ENCODE peak calls at places on chromosomes 11 and 22, in six cellular contexts. R, U, Z, K, L and N are unnamed samples. For H3K27me3, the result is how much of the 10 kb centered on the place peaks cover.

GRCh38 chr11:69842746-69843528 is 23.7 kb upstream of the FGF3 start:
- DNase-seq in R (no peak), U (no peak), Z (no peak), K (no peak), L (no peak), N (no peak)

GRCh38 chr22:17734197-17734596 is 40.1 kb downstream of the BID start:
- DNase-seq in R (no peak), U (no peak), Z (no peak), K (no peak), L (peak), N (no peak)

GRCh38 chr22:49705631-49706352 is 121.9 kb downstream of the BRD1 start:
- DNase-seq in R (no peak), U (no peak), Z (no peak), K (no peak), L (no peak), N (no peak)

GRCh38 chr11:111452146-111452545 is 60.0 kb downstream of the BTG4 start:
- DNase-seq in R (no peak), U (no peak), Z (no peak), K (no peak), L (no peak), N (no peak)

GRCh38 chr11:15801616-15802015 is 554.7 kb downstream of the SOX6 start:
- DNase-seq in R (no peak), U (no peak), Z (no peak), K (no peak), L (no peak), N (no peak)

GRCh38 chr11:59173964-59174663 is 2.2 kb downstream of the DTX4 start:
- DNase-seq in R (no peak), U (no peak), Z (no peak), K (peak), L (peak), N (no peak)

GRCh38 chr22:31084811-31085492 is 3.8 kb downstream of the SMTN start:
- DNase-seq in R (peak), U (peak), Z (peak), K (peak), L (peak), N (no peak)

GRCh38 chr11:130029137-130029536 is 26.5 kb upstream of the PRDM10 start:
- DNase-seq in R (no peak), U (no peak), Z (no peak), K (peak), L (peak), N (no peak)

GRCh38 chr11:2517016-2517385 is 72.2 kb downstream of the KCNQ1 start:
- DNase-seq in R (no peak), U (no peak), Z (peak), K (no peak), L (no peak), N (no peak)

GRCh38 chr11:115939726-115940421 is 435.7 kb upstream of the CADM1 start:
- DNase-seq in R (no peak), U (no peak), Z (no peak), K (no peak), L (no peak), N (no peak)

GRCh38 chr11:36109850-36110606 is 166.2 kb downstream of the LDLRAD3 start:
- DNase-seq in R (no peak), U (no peak), Z (no peak), K (peak), L (no peak), N (no peak)

GRCh38 chr11:109423114-109423859 is 1.3 kb downstream of the C11orf87 start:
- DNase-seq in R (no peak), U (no peak), Z (no peak), K (peak), L (peak), N (no peak)

GRCh38 chr11:72776844-72777754 is 16.7 kb downstream of the STARD10 start:
- DNase-seq in R (no peak), U (no peak), Z (no peak), K (no peak), L (no peak), N (no peak)

GRCh38 chr11:57131080-57131790 is 50.5 kb upstream of the LRRC55 start:
- DNase-seq in R (no peak), U (no peak), Z (no peak), K (peak), L (peak), N (no peak)

GRCh38 chr22:44363214-44363979 is 50.6 kb upstream of the SHISAL1 start:
- DNase-seq in R (peak), U (peak), Z (peak), K (no peak), L (peak), N (peak)

GRCh38 chr11:118634435-118635236 is 27.2 kb downstream of the PHLDB1 start:
- DNase-seq in R (no peak), U (no peak), Z (peak), K (peak), L (peak), N (no peak)

GRCh38 chr22:26047920-26048319 is 121.3 kb upstream of the SEZ6L start:
- DNase-seq in R (no peak), U (no peak), Z (no peak), K (no peak), L (no peak), N (no peak)

GRCh38 chr11:20131744-20132666 is 28.3 kb downstream of the DBX1 start:
- DNase-seq in R (peak), U (peak), Z (peak), K (peak), L (peak), N (no peak)

GRCh38 chr11:57427692-57428082 is 766 bp upstream of the SLC43A3 start:
- DNase-seq in R (no peak), U (peak), Z (no peak), K (no peak), L (peak), N (no peak)

GRCh38 chr11:61694971-61695706 is 14.9 kb downstream of the DAGLA start:
- DNase-seq in R (no peak), U (peak), Z (no peak), K (peak), L (no peak), N (no peak)

GRCh38 chr11:74319139-74319538 is 7.7 kb upstream of the P4HA3 start:
- DNase-seq in R (no peak), U (no peak), Z (no peak), K (no peak), L (peak), N (peak)

GRCh38 chr11:97770570-97770969 is 1250.2 kb upstream of the CNTN5 start:
- DNase-seq in R (no peak), U (no peak), Z (no peak), K (no peak), L (no peak), N (no peak)

GRCh38 chr11:93541884-93542752 is 1.1 kb downstream of the SMCO4 start:
- DNase-seq in R (no peak), U (peak), Z (peak), K (peak), L (peak), N (no peak)

GRCh38 chr11:48005133-48005532 is 24.8 kb downstream of the PTPRJ start:
- DNase-seq in R (no peak), U (no peak), Z (no peak), K (no peak), L (peak), N (no peak)

GRCh38 chr11:69382131-69383128 is 88.5 kb downstream of the MYEOV start:
- DNase-seq in R (no peak), U (peak), Z (peak), K (no peak), L (peak), N (no peak)

GRCh38 chr11:35554491-35555237 is 29.2 kb upstream of the PAMR1 start:
- DNase-seq in R (no peak), U (no peak), Z (no peak), K (no peak), L (peak), N (no peak)

GRCh38 chr11:65279713-65280459 is 18.1 kb downstream of the POLA2 start:
- DNase-seq in R (peak), U (peak), Z (no peak), K (no peak), L (peak), N (peak)

GRCh38 chr22:19476023-19476422 is 3.0 kb downstream of the UFD1 start:
- DNase-seq in R (no peak), U (no peak), Z (no peak), K (no peak), L (no peak), N (no peak)

GRCh38 chr11:130718118-130718517 is 198.2 kb downstream of the SNX19 start:
- DNase-seq in R (no peak), U (no peak), Z (no peak), K (no peak), L (no peak), N (no peak)

GRCh38 chr11:9990221-9990973 is 303.6 kb downstream of the SBF2 start:
- DNase-seq in R (no peak), U (no peak), Z (no peak), K (no peak), L (peak), N (no peak)

GRCh38 chr11:67613960-67614715 is 7.4 kb downstream of the NDUFV1 start:
- DNase-seq in R (no peak), U (no peak), Z (peak), K (peak), L (peak), N (no peak)

GRCh38 chr11:125001073-125001764 is 47.2 kb downstream of the CCDC15 start:
- DNase-seq in R (no peak), U (no peak), Z (no peak), K (no peak), L (no peak), N (no peak)

GRCh38 chr11:907668-908067 is 2.9 kb downstream of the CHID1 start:
- DNase-seq in R (no peak), U (no peak), Z (no peak), K (no peak), L (no peak), N (no peak)
- H3K4me3 ChIP-seq in R (no peak), U (no peak), Z (no peak), K (no peak), L (no peak), N (no peak)

GRCh38 chr22:36771376-36772063 is 4.4 kb downstream of the IFT27 start:
- DNase-seq in R (no peak), U (no peak), Z (no peak), K (peak), L (no peak), N (no peak)

GRCh38 chr22:36775966-36776669 is at the start of gene IFT27:
- DNase-seq in R (peak), U (peak), Z (peak), K (peak), L (peak), N (peak)

GRCh38 chr22:36772451-36772850 is 3.5 kb downstream of the IFT27 start:
- DNase-seq in R (no peak), U (no peak), Z (no peak), K (no peak), L (no peak), N (no peak)

GRCh38 chr22:36775589-36775965 is 342 bp downstream of the IFT27 start:
- DNase-seq in R (no peak), U (no peak), Z (peak), K (peak), L (peak), N (no peak)

GRCh38 chr22:36773935-36774334 is 2.0 kb downstream of the IFT27 start:
- DNase-seq in R (no peak), U (no peak), Z (no peak), K (peak), L (peak), N (no peak)
- TF ChIP-seq CTCF in R (peak), U (peak), Z (peak), K (peak), L (peak), N (peak)

DNA sequence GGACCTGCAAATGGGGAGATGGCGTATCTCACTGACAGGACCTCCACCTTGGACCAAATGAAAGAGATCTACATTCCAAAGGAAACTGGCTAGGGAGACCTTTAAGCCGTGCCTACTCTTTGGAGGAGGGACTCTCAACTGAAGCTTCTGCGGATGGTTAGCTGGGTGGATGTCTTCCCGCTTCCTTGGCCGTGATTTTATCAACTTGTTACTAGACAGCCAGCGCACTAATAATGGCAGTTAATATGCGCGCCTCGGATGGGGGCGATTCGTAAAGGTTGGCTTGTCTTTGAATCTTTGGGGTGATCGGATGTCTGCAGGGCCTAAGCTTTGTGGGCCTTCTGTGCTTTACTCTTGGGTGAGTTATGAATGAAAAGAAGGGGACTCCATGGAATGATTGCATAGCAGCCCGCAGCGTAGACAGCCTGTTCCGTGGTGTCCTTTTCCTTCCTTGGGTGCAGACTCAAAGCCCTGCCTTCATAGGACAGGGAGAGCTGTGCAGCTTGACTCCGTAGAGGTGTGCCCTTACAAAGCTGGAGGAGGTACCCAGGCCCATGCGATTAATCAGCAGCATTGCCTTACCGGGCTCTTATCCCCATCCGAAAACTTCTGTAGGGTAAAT is 1.5 kb downstream of the ZNRF3 start:
- DNase-seq in R (no peak), U (no peak), Z (no peak), K (peak), L (no peak), N (no peak)
- H3K27me3 ChIP-seq in R (under half), U (under half), Z (under half), K (under half), L (under half), N (under half)

GRCh38 chr22:20822240-20822639 is 36.4 kb downstream of the PI4KA start:
- DNase-seq in R (no peak), U (no peak), Z (no peak), K (no peak), L (no peak), N (no peak)

GRCh38 chr22:20816559-20816958 is 42.1 kb downstream of the PI4KA start:
- DNase-seq in R (no peak), U (no peak), Z (no peak), K (no peak), L (no peak), N (no peak)

GRCh38 chr22:20815477-20816050 is 41.7 kb downstream of the SERPIND1 start:
- DNase-seq in R (no peak), U (no peak), Z (no peak), K (no peak), L (no peak), N (no peak)

GRCh38 chr22:20819471-20819870 is 39.1 kb downstream of the PI4KA start:
- DNase-seq in R (no peak), U (no peak), Z (no peak), K (no peak), L (no peak), N (no peak)

DNA sequence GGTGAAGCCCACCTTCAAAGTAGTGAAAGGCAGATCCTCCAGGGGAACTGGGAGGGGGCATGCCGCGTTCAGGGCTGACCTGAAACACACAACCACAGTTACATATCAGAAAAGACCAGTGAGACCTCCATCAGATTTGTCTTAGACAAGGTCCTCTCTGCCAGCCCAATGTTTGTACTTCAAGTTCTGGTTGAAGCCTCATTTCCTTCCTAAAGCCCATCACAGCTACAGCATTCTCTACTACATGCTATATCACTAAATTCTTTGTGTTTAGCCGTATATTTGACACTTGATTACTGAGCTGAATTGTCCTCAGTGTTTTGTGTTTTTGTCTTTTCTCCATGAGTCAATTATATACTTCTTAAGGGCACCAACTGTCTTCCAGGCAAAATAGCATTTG is 40.1 kb downstream of the PI4KA start:
- DNase-seq in R (no peak), U (no peak), Z (no peak), K (no peak), L (no peak), N (no peak)
- H3K4me3 ChIP-seq in R (no peak), U (no peak), Z (no peak), K (no peak), L (no peak), N (no peak)

DNA sequence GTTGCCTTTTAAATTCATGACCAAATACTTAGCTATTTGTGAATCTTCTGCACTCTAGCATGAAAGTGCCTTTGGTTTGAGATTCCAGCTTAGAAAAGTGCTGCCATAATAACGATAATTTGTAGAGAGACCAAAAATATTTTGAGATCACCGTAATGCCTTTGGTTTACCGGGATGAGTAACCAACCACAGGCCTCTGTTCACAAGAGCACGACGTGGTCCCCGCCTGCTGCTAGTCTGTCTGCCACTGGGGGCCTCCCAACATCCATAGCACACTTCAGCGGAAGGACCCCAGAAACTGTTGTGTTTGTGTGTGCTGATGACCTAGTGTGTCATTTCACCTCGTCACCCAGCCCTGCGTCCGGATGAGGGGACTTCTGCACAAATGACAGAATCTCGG is 67.0 kb upstream of the RASSF10 start:
- DNase-seq in R (no peak), U (no peak), Z (no peak), K (peak), L (no peak), N (no peak)
- TF ChIP-seq CTCF in R (no peak), U (no peak), Z (no peak), K (peak), L (no peak), N (no peak)